ENCODE peak calls at places on chromosome 9, in five cellular contexts. S is kidney, T is foreskin fibroblast, F is DND-41, D is lower leg skin. O is an unnamed sample.
A peak's percentile ranks its signal among the peaks of the same experiment; 100 is the strongest.

GRCh38 chr9:124768778-124769350 is 2.2 kb downstream of the NR6A1 start:
- DNase-seq in T (no peak), S (no peak), D (no peak), F (no peak), O (no peak)

GRCh38 chr9:16044116-16044881 is 491.5 kb downstream of the CCDC171 start:
- DNase-seq in S (no peak), T (no peak), F (no peak), D (no peak), O (no peak)

GRCh38 chr9:93083592-93084470 is 12.2 kb upstream of the CARD19 start:
- DNase-seq in T (no peak), D (no peak), F (no peak), S (peak; percentile 58), O (no peak)

GRCh38 chr9:131271506-131271931 is 4.8 kb downstream of the FAM78A start:
- DNase-seq in D (no peak), F (peak; percentile 65), T (no peak), S (peak; percentile 51), O (no peak)

GRCh38 chr9:78213696-78214095 is 22.2 kb upstream of the CEP78 start:
- DNase-seq in D (no peak), T (no peak), S (no peak), F (no peak), O (no peak)

GRCh38 chr9:129483467-129484324 is 137.2 kb downstream of the C9orf50 start:
- DNase-seq in T (peak; percentile 87), F (no peak), D (peak; percentile 93), S (peak; percentile 97), O (no peak)

GRCh38 chr9:38286357-38286756 is 106.1 kb upstream of the ALDH1B1 start:
- DNase-seq in T (no peak), F (no peak), D (no peak), S (no peak), O (no peak)

GRCh38 chr9:26947736-26948135 is 694 bp upstream of the PLAA start:
- DNase-seq in T (no peak), F (peak; percentile 13), D (no peak), S (no peak), O (no peak)

GRCh38 chr9:12934515-12935301 is 159.9 kb downstream of the LURAP1L start:
- DNase-seq in F (no peak), D (no peak), S (no peak), T (peak; percentile 13), O (no peak)

GRCh38 chr9:113578877-113579269 is 115.3 kb downstream of the RGS3 start:
- DNase-seq in S (peak; percentile 90), T (peak; percentile 94), D (no peak), F (peak; percentile 89), O (peak; percentile 80)
- H3K4me3 ChIP-seq in S (no peak overlapping the region), T (no peak overlapping the region), D (no peak overlapping the region), F (no peak overlapping the region), O (no peak overlapping the region)

GRCh38 chr9:121445986-121446385 is 53.7 kb downstream of the GGTA1 start:
- DNase-seq in F (no peak), S (no peak), D (no peak), T (no peak), O (no peak)
- TF ChIP-seq CTCF in F (peak; percentile 49), S (no peak), D (no peak), T (no peak), O (peak; percentile 38)

GRCh38 chr9:121367651-121368510 is 2.2 kb downstream of the STOM start:
- DNase-seq in F (no peak), S (no peak), T (no peak), D (no peak), O (no peak)
- H3K4me3 ChIP-seq in F (no peak overlapping the region), S (peak overlapping the region; percentile 80), T (peak overlapping the region; percentile 84), D (no peak overlapping the region), O (no peak overlapping the region)

DNA sequence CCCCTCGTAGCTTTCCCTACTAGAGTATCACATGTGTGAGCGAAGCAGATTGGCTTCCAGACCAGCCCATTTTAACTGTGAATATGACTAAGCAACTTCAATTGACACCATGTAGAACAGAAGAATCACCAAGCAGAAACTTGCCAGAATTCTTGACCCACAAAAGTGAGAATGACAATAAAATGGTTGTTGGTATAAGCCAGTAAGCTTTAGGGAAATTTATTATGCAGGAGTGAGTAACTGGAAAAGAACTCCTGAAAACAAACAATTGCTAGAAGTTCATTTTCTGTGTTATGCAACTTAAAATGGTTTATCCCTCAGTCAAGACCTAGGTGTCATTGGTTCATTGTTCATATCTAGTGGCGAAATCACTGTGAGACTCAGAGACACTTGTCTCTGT is 303.1 kb downstream of the DMRT2 start:
- DNase-seq in D (no peak), S (no peak), F (no peak), T (no peak), O (no peak)
- TF ChIP-seq CTCF in D (no peak), S (no peak), F (no peak), T (no peak), O (no peak)

GRCh38 chr9:14313951-14314423 is at the start of gene NFIB:
- DNase-seq in S (peak; percentile 83), T (peak; percentile 41), F (no peak), D (no peak), O (no peak)

GRCh38 chr9:14311940-14312572 is 1.9 kb downstream of the NFIB start:
- DNase-seq in F (no peak), T (no peak), S (no peak), D (no peak), O (no peak)

GRCh38 chr9:14314424-14314928 is 535 bp upstream of the NFIB start:
- DNase-seq in T (peak; percentile 65), D (peak; percentile 83), S (peak; percentile 92), F (no peak), O (no peak)

GRCh38 chr9:14312721-14313377 is 1.1 kb downstream of the NFIB start:
- DNase-seq in T (no peak), S (peak; percentile 78), D (no peak), F (no peak), O (no peak)

GRCh38 chr9:14313378-14313940 is 482 bp downstream of the NFIB start:
- DNase-seq in T (peak; percentile 12), F (no peak), S (peak; percentile 76), D (no peak), O (no peak)
- H3K4me3 ChIP-seq in T (peak overlapping the region; percentile 57), F (no peak overlapping the region), S (peak overlapping the region; percentile 75), D (peak overlapping the region; percentile 78), O (no peak overlapping the region)

DNA sequence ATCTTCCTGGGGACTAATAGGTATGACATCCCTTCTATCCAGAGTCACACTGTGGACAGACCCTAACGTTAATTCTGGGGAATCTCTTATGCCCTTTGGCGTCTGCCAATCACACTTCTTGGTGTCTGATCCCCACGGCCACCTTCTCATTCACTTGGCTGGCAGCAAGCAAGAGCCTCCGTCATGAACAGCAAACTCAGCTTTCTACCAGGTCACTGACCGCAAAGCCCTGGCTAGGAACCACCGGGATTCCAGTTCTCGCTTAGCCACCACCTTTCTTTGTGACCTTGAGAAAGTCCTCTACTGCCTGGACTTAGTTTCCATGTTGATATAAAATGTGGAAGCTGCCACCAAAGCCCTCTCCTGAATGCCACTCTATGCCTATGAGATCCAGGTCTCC is 67.7 kb upstream of the FCN1 start:
- DNase-seq in F (no peak), D (no peak), T (no peak), S (peak; percentile 13), O (no peak)
- TF ChIP-seq CTCF in F (no peak), D (no peak), T (no peak), S (no peak), O (no peak)

GRCh38 chr9:117624106-117624505 is 80.1 kb upstream of the TLR4 start:
- DNase-seq in S (no peak), T (no peak), D (no peak), F (no peak), O (no peak)
- H3K4me3 ChIP-seq in S (no peak overlapping the region), T (no peak overlapping the region), D (no peak overlapping the region), F (no peak overlapping the region), O (no peak overlapping the region)

GRCh38 chr9:122360891-122361290 is 9.9 kb upstream of the PTGS1 start:
- DNase-seq in F (no peak), D (no peak), T (no peak), S (no peak), O (no peak)

GRCh38 chr9:122350577-122351355 is 20.1 kb upstream of the PTGS1 start:
- DNase-seq in S (peak; percentile 90), D (peak; percentile 68), T (peak; percentile 56), F (peak; percentile 66), O (no peak)

GRCh38 chr9:122354536-122355199 is 16.2 kb upstream of the PTGS1 start:
- DNase-seq in F (no peak), T (no peak), D (peak; percentile 29), S (no peak), O (no peak)

GRCh38 chr9:122355336-122355875 is 15.4 kb upstream of the PTGS1 start:
- DNase-seq in T (no peak), F (no peak), D (no peak), S (no peak), O (no peak)

GRCh38 chr9:122356627-122357026 is 14.2 kb upstream of the PTGS1 start:
- DNase-seq in T (no peak), F (no peak), D (no peak), S (no peak), O (no peak)
- TF ChIP-seq CTCF in T (peak; percentile 24), F (peak; percentile 24), D (no peak), S (no peak), O (peak; percentile 47)

O was measured in GM12864.